ENCODE peak calls at places on chromosomes 2 and 18, in nine cellular contexts. One of them, this sample, is unnamed.

GRCh38 chr2:239895669-239896068 is 129.5 kb downstream of the NDUFA10 start:
- DNase-seq in CD8-positive, alpha-beta memory T cell: no peak
- DNase-seq in neural progenitor cell: no peak
- DNase-seq in adrenal gland: no peak
- DNase-seq in OCI-LY7: no peak
- DNase-seq in right cardiac atrium: no peak
- DNase-seq in HepG2: no peak
- DNase-seq in aorta: no peak
- DNase-seq in left ventricle myocardium inferior: no peak
- DNase-seq in this sample: peak; percentile 6

GRCh38 chr2:215537621-215538020 is 101.8 kb upstream of the FN1 start:
- DNase-seq in CD8-positive, alpha-beta memory T cell: no peak
- DNase-seq in neural progenitor cell: no peak
- DNase-seq in adrenal gland: no peak
- DNase-seq in OCI-LY7: no peak
- DNase-seq in right cardiac atrium: no peak
- DNase-seq in HepG2: no peak
- DNase-seq in aorta: no peak
- DNase-seq in left ventricle myocardium inferior: no peak
- DNase-seq in this sample: no peak

GRCh38 chr2:174235680-174236079 is 12.7 kb downstream of the OLA1 start:
- DNase-seq in CD8-positive, alpha-beta memory T cell: no peak
- DNase-seq in neural progenitor cell: peak; percentile 29
- DNase-seq in adrenal gland: no peak
- DNase-seq in OCI-LY7: no peak
- DNase-seq in right cardiac atrium: no peak
- DNase-seq in HepG2: no peak
- DNase-seq in aorta: no peak
- DNase-seq in left ventricle myocardium inferior: no peak
- DNase-seq in this sample: no peak

GRCh38 chr2:144438722-144439508 is 81.0 kb downstream of the ZEB2 start:
- DNase-seq in CD8-positive, alpha-beta memory T cell: no peak
- DNase-seq in neural progenitor cell: no peak
- DNase-seq in adrenal gland: no peak
- DNase-seq in OCI-LY7: no peak
- DNase-seq in right cardiac atrium: no peak
- DNase-seq in HepG2: no peak
- DNase-seq in aorta: no peak
- DNase-seq in left ventricle myocardium inferior: no peak
- DNase-seq in this sample: no peak

GRCh38 chr2:172734711-172735645 is 667 bp upstream of the RAPGEF4 start:
- DNase-seq in CD8-positive, alpha-beta memory T cell: no peak
- DNase-seq in neural progenitor cell: peak; percentile 18
- DNase-seq in adrenal gland: no peak
- DNase-seq in OCI-LY7: no peak
- DNase-seq in right cardiac atrium: no peak
- DNase-seq in HepG2: no peak
- DNase-seq in aorta: no peak
- DNase-seq in left ventricle myocardium inferior: no peak
- DNase-seq in this sample: no peak

GRCh38 chr18:3747176-3747973 is 297.4 kb downstream of the TGIF1 start:
- DNase-seq in CD8-positive, alpha-beta memory T cell: no peak
- DNase-seq in neural progenitor cell: no peak
- DNase-seq in adrenal gland: peak; percentile 88
- DNase-seq in OCI-LY7: no peak
- DNase-seq in right cardiac atrium: no peak
- DNase-seq in HepG2: no peak
- DNase-seq in aorta: no peak
- DNase-seq in left ventricle myocardium inferior: no peak
- DNase-seq in this sample: no peak

GRCh38 chr2:189444322-189444721 is 3.0 kb downstream of the WDR75 start:
- DNase-seq in CD8-positive, alpha-beta memory T cell: no peak
- DNase-seq in neural progenitor cell: no peak
- DNase-seq in adrenal gland: no peak
- DNase-seq in OCI-LY7: no peak
- DNase-seq in right cardiac atrium: no peak
- DNase-seq in HepG2: no peak
- DNase-seq in aorta: no peak
- DNase-seq in left ventricle myocardium inferior: no peak
- DNase-seq in this sample: no peak

GRCh38 chr18:3468066-3468705 is 18.2 kb downstream of the TGIF1 start:
- DNase-seq in CD8-positive, alpha-beta memory T cell: no peak
- DNase-seq in neural progenitor cell: no peak
- DNase-seq in adrenal gland: no peak
- DNase-seq in OCI-LY7: no peak
- DNase-seq in right cardiac atrium: no peak
- DNase-seq in HepG2: no peak
- DNase-seq in aorta: no peak
- DNase-seq in left ventricle myocardium inferior: no peak
- DNase-seq in this sample: no peak

GRCh38 chr18:61950371-61950770 is 57.6 kb upstream of the RNF152 start:
- DNase-seq in CD8-positive, alpha-beta memory T cell: no peak
- DNase-seq in neural progenitor cell: no peak
- DNase-seq in adrenal gland: no peak
- DNase-seq in OCI-LY7: no peak
- DNase-seq in right cardiac atrium: no peak
- DNase-seq in HepG2: no peak
- DNase-seq in aorta: no peak
- DNase-seq in left ventricle myocardium inferior: no peak
- DNase-seq in this sample: no peak

GRCh38 chr2:98374286-98374685 is 28.0 kb downstream of the CNGA3 start:
- DNase-seq in CD8-positive, alpha-beta memory T cell: no peak
- DNase-seq in neural progenitor cell: no peak
- DNase-seq in adrenal gland: no peak
- DNase-seq in OCI-LY7: no peak
- DNase-seq in right cardiac atrium: no peak
- DNase-seq in HepG2: no peak
- DNase-seq in aorta: no peak
- DNase-seq in left ventricle myocardium inferior: no peak
- DNase-seq in this sample: no peak
- H3K4me1 ChIP-seq in CD8-positive, alpha-beta memory T cell: no peaks in the 10 kb centered on the region
- H3K4me1 ChIP-seq in neural progenitor cell: peaks cover 20% of the 10 kb centered on the region
- H3K4me1 ChIP-seq in adrenal gland: peaks cover 10% of the 10 kb centered on the region
- H3K4me1 ChIP-seq in OCI-LY7: no peaks in the 10 kb centered on the region
- H3K4me1 ChIP-seq in right cardiac atrium: no peaks in the 10 kb centered on the region
- H3K4me1 ChIP-seq in HepG2: no peaks in the 10 kb centered on the region
- H3K4me1 ChIP-seq in aorta: no peaks in the 10 kb centered on the region
- H3K4me1 ChIP-seq in left ventricle myocardium inferior: peaks cover 14% of the 10 kb centered on the region
- H3K4me1 ChIP-seq in this sample: peaks cover 7% of the 10 kb centered on the region

GRCh38 chr2:54639609-54640008 is 83.9 kb upstream of the EML6 start:
- DNase-seq in CD8-positive, alpha-beta memory T cell: no peak
- DNase-seq in neural progenitor cell: no peak
- DNase-seq in adrenal gland: no peak
- DNase-seq in OCI-LY7: no peak
- DNase-seq in right cardiac atrium: no peak
- DNase-seq in HepG2: no peak
- DNase-seq in aorta: no peak
- DNase-seq in left ventricle myocardium inferior: no peak
- DNase-seq in this sample: no peak
- H3K4me1 ChIP-seq in CD8-positive, alpha-beta memory T cell: peaks cover 11% of the 10 kb centered on the region
- H3K4me1 ChIP-seq in neural progenitor cell: no peaks in the 10 kb centered on the region
- H3K4me1 ChIP-seq in adrenal gland: peaks cover 86% of the 10 kb centered on the region
- H3K4me1 ChIP-seq in OCI-LY7: peaks cover 48% of the 10 kb centered on the region
- H3K4me1 ChIP-seq in right cardiac atrium: peaks cover 25% of the 10 kb centered on the region
- H3K4me1 ChIP-seq in HepG2: peaks cover 30% of the 10 kb centered on the region
- H3K4me1 ChIP-seq in aorta: peaks cover 4% of the 10 kb centered on the region
- H3K4me1 ChIP-seq in left ventricle myocardium inferior: peaks cover 83% of the 10 kb centered on the region
- H3K4me1 ChIP-seq in this sample: peaks cover 52% of the 10 kb centered on the region

GRCh38 chr2:168589236-168589635 is 133.2 kb downstream of the CERS6 start:
- DNase-seq in CD8-positive, alpha-beta memory T cell: no peak
- DNase-seq in neural progenitor cell: no peak
- DNase-seq in adrenal gland: no peak
- DNase-seq in OCI-LY7: no peak
- DNase-seq in right cardiac atrium: no peak
- DNase-seq in HepG2: no peak
- DNase-seq in aorta: no peak
- DNase-seq in left ventricle myocardium inferior: no peak
- DNase-seq in this sample: no peak
- H3K4me1 ChIP-seq in CD8-positive, alpha-beta memory T cell: peaks cover 2% of the 10 kb centered on the region
- H3K4me1 ChIP-seq in neural progenitor cell: peaks cover 27% of the 10 kb centered on the region
- H3K4me1 ChIP-seq in adrenal gland: peaks cover 8% of the 10 kb centered on the region
- H3K4me1 ChIP-seq in OCI-LY7: no peaks in the 10 kb centered on the region
- H3K4me1 ChIP-seq in right cardiac atrium: peaks cover 3% of the 10 kb centered on the region
- H3K4me1 ChIP-seq in HepG2: no peaks in the 10 kb centered on the region
- H3K4me1 ChIP-seq in aorta: no peaks in the 10 kb centered on the region
- H3K4me1 ChIP-seq in left ventricle myocardium inferior: peaks cover 56% of the 10 kb centered on the region
- H3K4me1 ChIP-seq in this sample: no peaks in the 10 kb centered on the region

GRCh38 chr2:54561010-54561409 is 104.9 kb downstream of the SPTBN1 start:
- DNase-seq in CD8-positive, alpha-beta memory T cell: no peak
- DNase-seq in neural progenitor cell: no peak
- DNase-seq in adrenal gland: no peak
- DNase-seq in OCI-LY7: no peak
- DNase-seq in right cardiac atrium: no peak
- DNase-seq in HepG2: no peak
- DNase-seq in aorta: no peak
- DNase-seq in left ventricle myocardium inferior: no peak
- DNase-seq in this sample: no peak
- H3K4me1 ChIP-seq in CD8-positive, alpha-beta memory T cell: peaks cover 57% of the 10 kb centered on the region
- H3K4me1 ChIP-seq in neural progenitor cell: peaks cover 21% of the 10 kb centered on the region
- H3K4me1 ChIP-seq in adrenal gland: peaks cover 82% of the 10 kb centered on the region
- H3K4me1 ChIP-seq in OCI-LY7: peaks cover 59% of the 10 kb centered on the region
- H3K4me1 ChIP-seq in right cardiac atrium: peaks cover 17% of the 10 kb centered on the region
- H3K4me1 ChIP-seq in HepG2: peaks cover 67% of the 10 kb centered on the region
- H3K4me1 ChIP-seq in aorta: peaks cover 2% of the 10 kb centered on the region
- H3K4me1 ChIP-seq in left ventricle myocardium inferior: peaks cover 99% of the 10 kb centered on the region
- H3K4me1 ChIP-seq in this sample: peaks cover 40% of the 10 kb centered on the region

DNA sequence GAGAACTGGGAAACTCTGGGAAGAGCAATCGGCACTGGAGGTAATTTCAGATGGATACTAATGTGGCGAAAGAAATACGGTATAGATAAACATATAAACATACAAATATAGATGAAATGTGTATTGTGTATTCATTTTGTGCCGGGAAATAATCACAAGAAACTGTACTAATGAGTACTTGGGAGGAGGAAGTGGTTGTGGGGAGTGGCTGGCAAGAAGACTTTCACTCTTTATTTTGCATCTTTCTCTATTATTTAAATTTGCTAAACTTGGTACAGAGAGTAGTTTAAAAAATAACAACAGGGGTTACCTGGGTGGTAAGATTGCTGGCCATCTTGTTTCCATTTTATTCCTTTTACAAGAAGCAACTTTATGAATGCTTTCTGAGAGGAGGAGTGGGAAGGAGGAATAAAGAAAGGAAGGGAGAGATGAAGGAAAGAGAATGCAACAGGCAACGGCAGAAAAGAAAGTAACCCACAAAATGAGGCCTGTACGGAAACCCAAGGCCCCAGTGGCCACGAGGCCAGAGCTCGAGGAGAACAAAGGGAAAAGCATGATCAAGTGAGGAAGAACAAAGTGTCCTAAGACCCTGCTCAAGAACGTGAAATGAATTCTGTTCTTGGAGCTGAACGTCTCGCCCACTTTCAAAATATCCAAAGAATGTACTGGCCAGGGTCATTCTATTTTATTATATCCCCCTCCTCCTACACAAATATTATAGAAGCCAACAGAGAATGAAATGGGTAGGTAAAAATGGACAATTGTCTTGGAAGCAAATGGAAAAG is 45.2 kb downstream of the FAM178B start:
- DNase-seq in CD8-positive, alpha-beta memory T cell: no peak
- DNase-seq in neural progenitor cell: no peak
- DNase-seq in adrenal gland: no peak
- DNase-seq in OCI-LY7: no peak
- DNase-seq in right cardiac atrium: no peak
- DNase-seq in HepG2: no peak
- DNase-seq in aorta: no peak
- DNase-seq in left ventricle myocardium inferior: no peak
- DNase-seq in this sample: no peak
- H3K4me1 ChIP-seq in CD8-positive, alpha-beta memory T cell: peaks cover 29% of the 10 kb centered on the region
- H3K4me1 ChIP-seq in neural progenitor cell: peaks cover 5% of the 10 kb centered on the region
- H3K4me1 ChIP-seq in adrenal gland: no peaks in the 10 kb centered on the region
- H3K4me1 ChIP-seq in OCI-LY7: no peaks in the 10 kb centered on the region
- H3K4me1 ChIP-seq in right cardiac atrium: no peaks in the 10 kb centered on the region
- H3K4me1 ChIP-seq in HepG2: peaks cover 28% of the 10 kb centered on the region
- H3K4me1 ChIP-seq in aorta: no peaks in the 10 kb centered on the region
- H3K4me1 ChIP-seq in left ventricle myocardium inferior: no peaks in the 10 kb centered on the region
- H3K4me1 ChIP-seq in this sample: no peaks in the 10 kb centered on the region

DNA sequence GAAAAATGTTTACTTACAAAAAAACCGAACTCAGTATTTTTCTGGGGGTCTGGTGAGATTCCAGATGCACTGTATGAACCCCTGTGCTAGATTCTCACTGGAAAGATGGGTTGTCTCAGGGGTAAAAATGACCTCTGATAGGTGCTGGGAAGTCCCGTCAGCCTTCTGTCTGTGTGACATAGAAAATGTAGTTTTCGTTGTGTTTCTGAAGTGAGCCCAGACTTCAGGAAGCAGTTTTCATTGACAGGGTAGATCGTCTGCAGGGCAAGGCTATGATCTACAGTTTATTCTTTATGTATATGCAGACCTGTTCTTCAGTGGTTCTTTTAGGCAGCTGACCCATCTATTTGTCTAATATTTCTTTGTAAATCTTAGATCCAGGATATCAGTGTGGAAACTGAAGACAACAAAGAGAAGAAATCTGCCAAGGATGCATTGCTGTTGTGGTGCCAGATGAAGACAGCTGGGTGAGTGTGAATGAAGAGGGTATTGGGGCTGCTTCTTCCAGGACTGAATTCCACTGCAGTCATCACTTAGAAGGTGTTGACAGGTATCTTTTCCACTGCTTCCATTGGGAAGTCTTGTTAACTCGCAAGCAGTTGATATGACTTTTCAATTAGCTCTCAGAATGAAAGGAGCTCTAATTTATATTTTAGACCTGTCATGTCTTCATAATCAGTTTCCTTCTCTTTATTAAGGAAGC is 107.5 kb upstream of the EML6 start:
- DNase-seq in CD8-positive, alpha-beta memory T cell: no peak
- DNase-seq in neural progenitor cell: no peak
- DNase-seq in adrenal gland: no peak
- DNase-seq in OCI-LY7: no peak
- DNase-seq in right cardiac atrium: no peak
- DNase-seq in HepG2: no peak
- DNase-seq in aorta: no peak
- DNase-seq in left ventricle myocardium inferior: no peak
- DNase-seq in this sample: no peak
- H3K4me1 ChIP-seq in CD8-positive, alpha-beta memory T cell: peaks cover 20% of the 10 kb centered on the region
- H3K4me1 ChIP-seq in neural progenitor cell: peaks cover 4% of the 10 kb centered on the region
- H3K4me1 ChIP-seq in adrenal gland: peaks cover 87% of the 10 kb centered on the region
- H3K4me1 ChIP-seq in OCI-LY7: peaks cover 13% of the 10 kb centered on the region
- H3K4me1 ChIP-seq in right cardiac atrium: peaks cover 21% of the 10 kb centered on the region
- H3K4me1 ChIP-seq in HepG2: peaks cover 91% of the 10 kb centered on the region
- H3K4me1 ChIP-seq in aorta: peaks cover 7% of the 10 kb centered on the region
- H3K4me1 ChIP-seq in left ventricle myocardium inferior: peaks cover 100% of the 10 kb centered on the region
- H3K4me1 ChIP-seq in this sample: peaks cover 44% of the 10 kb centered on the region

GRCh38 chr2:75605770-75606535 is 40.6 kb upstream of the MRPL19 start:
- DNase-seq in CD8-positive, alpha-beta memory T cell: no peak
- DNase-seq in neural progenitor cell: peak; percentile 47
- DNase-seq in adrenal gland: no peak
- DNase-seq in OCI-LY7: no peak
- DNase-seq in right cardiac atrium: no peak
- DNase-seq in HepG2: peak; percentile 69
- DNase-seq in aorta: no peak
- DNase-seq in left ventricle myocardium inferior: no peak
- DNase-seq in this sample: no peak
- H3K4me1 ChIP-seq in CD8-positive, alpha-beta memory T cell: peaks cover 4% of the 10 kb centered on the region
- H3K4me1 ChIP-seq in neural progenitor cell: peaks cover 12% of the 10 kb centered on the region
- H3K4me1 ChIP-seq in adrenal gland: no peaks in the 10 kb centered on the region
- H3K4me1 ChIP-seq in OCI-LY7: no peaks in the 10 kb centered on the region
- H3K4me1 ChIP-seq in right cardiac atrium: no peaks in the 10 kb centered on the region
- H3K4me1 ChIP-seq in HepG2: peaks cover 54% of the 10 kb centered on the region
- H3K4me1 ChIP-seq in aorta: no peaks in the 10 kb centered on the region
- H3K4me1 ChIP-seq in left ventricle myocardium inferior: peaks cover 5% of the 10 kb centered on the region
- H3K4me1 ChIP-seq in this sample: peaks cover 11% of the 10 kb centered on the region

GRCh38 chr2:75476778-75477177 is 84.0 kb downstream of the EVA1A start:
- DNase-seq in CD8-positive, alpha-beta memory T cell: no peak
- DNase-seq in neural progenitor cell: peak; percentile 31
- DNase-seq in adrenal gland: no peak
- DNase-seq in OCI-LY7: no peak
- DNase-seq in right cardiac atrium: no peak
- DNase-seq in HepG2: no peak
- DNase-seq in aorta: no peak
- DNase-seq in left ventricle myocardium inferior: no peak
- DNase-seq in this sample: no peak
- H3K4me1 ChIP-seq in CD8-positive, alpha-beta memory T cell: no peaks in the 10 kb centered on the region
- H3K4me1 ChIP-seq in neural progenitor cell: peaks cover 9% of the 10 kb centered on the region
- H3K4me1 ChIP-seq in adrenal gland: no peaks in the 10 kb centered on the region
- H3K4me1 ChIP-seq in OCI-LY7: no peaks in the 10 kb centered on the region
- H3K4me1 ChIP-seq in right cardiac atrium: no peaks in the 10 kb centered on the region
- H3K4me1 ChIP-seq in HepG2: peaks cover 28% of the 10 kb centered on the region
- H3K4me1 ChIP-seq in aorta: no peaks in the 10 kb centered on the region
- H3K4me1 ChIP-seq in left ventricle myocardium inferior: no peaks in the 10 kb centered on the region
- H3K4me1 ChIP-seq in this sample: no peaks in the 10 kb centered on the region

This sample was measured in testis.